ENCODE peak calls at places on chromosomes 12 and 14, in six cellular contexts. S is substantia nigra, T is HEK293T, D is T47D, Z is left lung, X is osteocyte. Q is an unnamed sample.
A peak's percentile ranks its signal among the peaks of the same experiment; 100 is the strongest.

GRCh38 chr14:33737446-33737845 is 213.4 kb downstream of the EGLN3 start:
- DNase-seq in S (no peak), T (no peak), D (no peak), X (no peak), Z (no peak), Q (no peak)

GRCh38 chr14:100126401-100126800 is 33.0 kb downstream of the DEGS2 start:
- DNase-seq in T (no peak), D (no peak), Z (peak; percentile 66), X (no peak), S (no peak), Q (no peak)

GRCh38 chr12:124389537-124390441 is 94.9 kb downstream of the RFLNA start:
- DNase-seq in Z (no peak), S (no peak), D (no peak), T (no peak), X (no peak), Q (no peak)

GRCh38 chr12:53867216-53868012 is 71.2 kb upstream of the HOXC13 start:
- DNase-seq in Z (no peak), S (no peak), D (no peak), X (no peak), T (peak; percentile 31), Q (peak; percentile 96)

GRCh38 chr14:33642080-33642479 is 308.8 kb downstream of the EGLN3 start:
- DNase-seq in D (no peak), S (no peak), T (no peak), Z (no peak), X (no peak), Q (peak; percentile 64)

GRCh38 chr14:66032800-66033199 is 453.4 kb upstream of the CCDC196 start:
- DNase-seq in D (no peak), Z (no peak), T (no peak), S (no peak), X (no peak), Q (no peak)

GRCh38 chr12:508795-509194 is 49.1 kb downstream of the B4GALNT3 start:
- DNase-seq in Z (no peak), X (no peak), T (no peak), S (no peak), D (peak; percentile 47), Q (no peak)

GRCh38 chr12:53055471-53056266 is 5.8 kb downstream of the TNS2 start:
- DNase-seq in S (no peak), Z (no peak), X (no peak), T (no peak), D (no peak), Q (no peak)

GRCh38 chr12:63805704-63806672 is 26.3 kb downstream of the RXYLT1 start:
- DNase-seq in S (no peak), D (peak; percentile 88), T (no peak), X (no peak), Z (no peak), Q (no peak)

GRCh38 chr14:64760146-64760755 is 56.0 kb downstream of the PLEKHG3 start:
- DNase-seq in S (no peak), X (no peak), Z (no peak), D (peak; percentile 75), T (peak; percentile 82), Q (peak; percentile 65)

GRCh38 chr12:57090924-57091632 is 2.2 kb downstream of the NAB2 start:
- DNase-seq in Z (no peak), D (no peak), T (no peak), X (no peak), S (no peak), Q (no peak)

GRCh38 chr14:102870246-102870645 is 52.2 kb upstream of the AMN start:
- DNase-seq in Z (no peak), D (no peak), S (no peak), T (no peak), X (no peak), Q (no peak)

GRCh38 chr14:60753264-60754126 is 18.9 kb downstream of the MNAT1 start:
- DNase-seq in Z (no peak), S (no peak), T (no peak), D (no peak), X (no peak), Q (no peak)

GRCh38 chr14:102827716-102828115 is 50.5 kb downstream of the TRAF3 start:
- DNase-seq in Z (no peak), D (no peak), X (no peak), T (no peak), S (no peak), Q (no peak)

GRCh38 chr14:51821822-51822221 is 38.6 kb upstream of the GNG2 start:
- DNase-seq in D (no peak), Z (no peak), S (no peak), X (no peak), T (no peak), Q (no peak)

GRCh38 chr12:74538491-74539258 is 1.0 kb downstream of the ATXN7L3B start:
- DNase-seq in S (no peak), Z (no peak), T (peak; percentile 6), D (peak; percentile 19), X (no peak), Q (peak; percentile 33)

GRCh38 chr14:21070610-21071224 is 613 bp downstream of the ARHGEF40 start:
- DNase-seq in Z (peak; percentile 82), T (no peak), D (no peak), S (peak; percentile 57), X (no peak), Q (peak; percentile 94)

GRCh38 chr14:25032092-25032784 is 17.7 kb downstream of the STXBP6 start:
- DNase-seq in S (no peak), T (no peak), Z (no peak), D (peak; percentile 88), X (no peak), Q (peak; percentile 55)

GRCh38 chr12:122888232-122888752 is 7.6 kb downstream of the VPS37B start:
- DNase-seq in S (no peak), Z (no peak), D (peak; percentile 99), T (no peak), X (no peak), Q (peak; percentile 95)